ENCODE peak calls at places on chromosomes 6 and 20, in nine cellular contexts. W is AG04450, F is kidney epithelial cell, S is cardiac muscle cell, G is neural crest cell, E is fibroblast of the aortic adventitia, A is progenitor cell of endocrine pancreas, K is endothelial cell of umbilical vein, U is cardiac fibroblast. D is an unnamed sample.

GRCh38 chr6:44657201-44657824 is 269.8 kb downstream of the CDC5L start:
- DNase-seq in W (no peak), F (no peak), S (peak; percentile 49), G (no peak), E (no peak), A (no peak), K (no peak), U (no peak), D (no peak)

GRCh38 chr20:34750484-34750883 is 46.3 kb downstream of the TP53INP2 start:
- DNase-seq in W (peak; percentile 15), F (no peak), S (no peak), G (no peak), E (no peak), A (no peak), K (no peak), U (no peak), D (no peak)

GRCh38 chr6:125076482-125076742 is 77.2 kb upstream of the TPD52L1 start:
- DNase-seq in W (no peak), F (no peak), S (no peak), G (no peak), E (no peak), A (no peak), K (no peak), U (no peak), D (no peak)

GRCh38 chr20:57672164-57672563 is 37.7 kb downstream of the PMEPA1 start:
- DNase-seq in W (no peak), F (no peak), S (peak; percentile 32), G (peak; percentile 25), E (peak; percentile 17), A (no peak), K (peak; percentile 86), U (no peak), D (no peak)

GRCh38 chr20:34983995-34984735 is 28.5 kb downstream of the MYH7B start:
- DNase-seq in W (no peak), F (no peak), S (no peak), G (no peak), E (no peak), A (no peak), K (no peak), U (no peak), D (no peak)

GRCh38 chr6:85129881-85130280 is 320.0 kb upstream of the NT5E start:
- DNase-seq in W (no peak), F (no peak), S (peak; percentile 30), G (no peak), E (no peak), A (no peak), K (no peak), U (peak; percentile 51), D (no peak)

GRCh38 chr6:113181164-113181563 is 676.0 kb upstream of the MARCKS start:
- DNase-seq in W (no peak), F (no peak), S (no peak), G (no peak), E (no peak), A (no peak), K (no peak), U (no peak), D (no peak)

GRCh38 chr6:75205776-75206334 is at the start of gene COL12A1:
- DNase-seq in W (peak; percentile 99), F (peak; percentile 85), S (peak; percentile 100), G (peak; percentile 56), E (peak; percentile 99), A (peak; percentile 35), K (peak; percentile 70), U (peak; percentile 99), D (no peak)

GRCh38 chr6:134529921-134530320 is 212.0 kb upstream of the SGK1 start:
- DNase-seq in W (no peak), F (no peak), S (peak; percentile 47), G (no peak), E (no peak), A (no peak), K (no peak), U (peak; percentile 34), D (no peak)

GRCh38 chr6:3849681-3850450 is 693 bp downstream of the FAM50B start:
- DNase-seq in W (no peak), F (no peak), S (peak; percentile 37), G (no peak), E (no peak), A (no peak), K (peak; percentile 39), U (no peak), D (no peak)

GRCh38 chr6:31037169-31037568 is 26.9 kb downstream of the MUC22 start:
- DNase-seq in W (no peak), F (no peak), S (no peak), G (no peak), E (no peak), A (no peak), K (no peak), U (no peak), D (no peak)

GRCh38 chr6:154232013-154232920 is 124.3 kb downstream of the IPCEF1 start:
- DNase-seq in W (no peak), F (peak; percentile 21), S (no peak), G (no peak), E (no peak), A (no peak), K (no peak), U (no peak), D (no peak)

GRCh38 chr20:59351148-59352040 is 51.0 kb downstream of the EDN3 start:
- DNase-seq in W (no peak), F (no peak), S (no peak), G (no peak), E (no peak), A (no peak), K (no peak), U (no peak), D (no peak)

GRCh38 chr20:39181490-39181889 is 219.3 kb downstream of the DHX35 start:
- DNase-seq in W (no peak), F (no peak), S (no peak), G (no peak), E (no peak), A (no peak), K (no peak), U (no peak), D (no peak)

GRCh38 chr20:62087227-62087626 is 21.5 kb upstream of the TAF4 start:
- DNase-seq in W (no peak), F (no peak), S (no peak), G (no peak), E (no peak), A (no peak), K (no peak), U (no peak), D (no peak)

GRCh38 chr20:53578492-53579222 is 15.0 kb downstream of the ZNF217 start:
- DNase-seq in W (peak; percentile 77), F (no peak), S (peak; percentile 95), G (peak; percentile 72), E (peak; percentile 97), A (peak; percentile 27), K (peak; percentile 90), U (peak; percentile 97), D (no peak)

GRCh38 chr6:113182370-113183141 is 674.6 kb upstream of the MARCKS start:
- DNase-seq in W (peak; percentile 41), F (peak; percentile 38), S (peak; percentile 82), G (no peak), E (peak; percentile 85), A (no peak), K (peak; percentile 82), U (peak; percentile 91), D (no peak)

GRCh38 chr20:13442990-13443389 is 195.7 kb downstream of the TASP1 start:
- DNase-seq in W (no peak), F (no peak), S (no peak), G (no peak), E (no peak), A (no peak), K (no peak), U (no peak), D (no peak)

GRCh38 chr6:22880686-22881433 is 311.5 kb downstream of the HDGFL1 start:
- DNase-seq in W (peak; percentile 95), F (peak; percentile 95), S (peak; percentile 95), G (no peak), E (peak; percentile 98), A (no peak), K (peak; percentile 92), U (peak; percentile 95), D (no peak)

GRCh38 chr6:16524380-16524707 is 236.9 kb downstream of the ATXN1 start:
- DNase-seq in W (no peak), F (no peak), S (peak; percentile 76), G (no peak), E (peak; percentile 70), A (no peak), K (no peak), U (peak; percentile 75), D (no peak)

GRCh38 chr6:56437171-56437900 is 190.0 kb upstream of the COL21A1 start:
- DNase-seq in W (no peak), F (peak; percentile 65), S (no peak), G (no peak), E (peak; percentile 80), A (no peak), K (no peak), U (no peak), D (no peak)

GRCh38 chr6:13229205-13230085 is 98.9 kb downstream of the TBC1D7 start:
- DNase-seq in W (no peak), F (no peak), S (peak; percentile 36), G (no peak), E (no peak), A (no peak), K (no peak), U (peak; percentile 31), D (no peak)
- TF ChIP-seq CTCF in W (peak; percentile 14), F (no peak), S (peak; percentile 11), G (no peak), E (no peak), A (no peak), K (no peak), U (no peak), D (no peak)

DNA sequence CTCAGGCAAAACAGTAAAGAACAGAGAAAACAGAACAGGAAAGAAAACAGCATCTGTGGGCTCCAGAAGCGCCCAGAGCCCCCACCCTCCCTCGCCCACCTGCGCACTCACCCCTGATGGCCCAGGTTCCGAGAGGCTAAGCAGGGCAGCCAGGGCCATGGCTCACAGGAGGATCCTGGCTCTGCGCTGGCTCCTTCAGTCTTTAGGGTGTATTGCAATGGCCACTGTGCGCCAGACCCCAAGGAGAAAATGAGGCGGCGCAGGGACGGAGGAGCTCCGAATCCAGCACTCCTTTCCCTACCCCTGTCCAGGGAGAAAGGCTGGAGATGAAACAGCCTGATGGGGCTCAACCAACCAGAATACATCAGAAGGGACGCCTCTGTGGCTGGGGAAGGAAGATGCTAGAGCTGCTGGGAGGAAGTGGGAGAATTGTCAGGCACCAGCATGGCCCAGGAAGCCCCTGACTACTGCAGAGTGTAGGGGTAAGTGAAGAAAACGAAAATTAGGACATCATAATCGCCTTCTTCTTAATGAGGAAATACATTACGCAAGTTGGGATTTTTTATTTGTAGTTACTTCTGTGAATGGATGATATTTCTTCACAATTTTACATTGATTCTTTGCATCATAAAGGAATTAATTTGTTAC is 49.0 kb downstream of the COL11A2 start:
- DNase-seq in W (no peak), F (no peak), S (no peak), G (no peak), E (no peak), A (no peak), K (no peak), U (no peak), D (no peak)
- TF ChIP-seq CTCF in W (no peak), F (no peak), S (no peak), G (peak; percentile 23), E (no peak), A (peak; percentile 28), K (no peak), U (peak; percentile 11), D (peak; percentile 45)

GRCh38 chr6:12075067-12075563 is 63.0 kb downstream of the HIVEP1 start:
- DNase-seq in W (no peak), F (no peak), S (peak; percentile 31), G (no peak), E (peak; percentile 34), A (no peak), K (peak; percentile 34), U (peak; percentile 36), D (no peak)
- TF ChIP-seq CTCF in W (peak; percentile 58), F (peak; percentile 37), S (peak; percentile 47), G (peak; percentile 56), E (peak; percentile 58), A (peak; percentile 37), K (peak; percentile 13), U (peak; percentile 51), D (peak; percentile 60)

GRCh38 chr6:33851959-33852358 is 48.2 kb upstream of the MLN start:
- DNase-seq in W (no peak), F (no peak), S (peak; percentile 34), G (peak; percentile 14), E (no peak), A (peak; percentile 20), K (no peak), U (peak; percentile 21), D (no peak)
- TF ChIP-seq CTCF in W (peak; percentile 43), F (peak; percentile 69), S (peak; percentile 46), G (peak; percentile 53), E (peak; percentile 57), A (peak; percentile 58), K (peak; percentile 33), U (peak; percentile 67), D (peak; percentile 66)

D was measured in type B pancreatic cell.